ENCODE peak calls at places on chromosome X, in six cellular contexts. One of them, this sample, is unnamed.

GRCh38 chrX:145178268-145178667 is 69.0 kb upstream of the SPANXN1 start:
- DNase-seq in fibroblast of pulmonary artery: no peak
- DNase-seq in PC-9: no peak
- DNase-seq in Karpas-422: peak
- DNase-seq in NCI-H1092: no peak
- DNase-seq in stimulated activated CD4-positive, alpha-beta T cell treated with anti-CD3 and anti-CD28 coated beads, Interleukin-2, amount 100 ng/mL, for 48 hours: no peak
- DNase-seq in this sample: no peak

GRCh38 chrX:111164728-111165127 is 68.7 kb downstream of the PAK3 start:
- DNase-seq in fibroblast of pulmonary artery: peak
- DNase-seq in PC-9: no peak
- DNase-seq in Karpas-422: peak
- DNase-seq in NCI-H1092: no peak
- DNase-seq in stimulated activated CD4-positive, alpha-beta T cell treated with anti-CD3 and anti-CD28 coated beads, Interleukin-2, amount 100 ng/mL, for 48 hours: no peak
- DNase-seq in this sample: peak

GRCh38 chrX:9352683-9353430 is 112.0 kb upstream of the TBL1X start:
- DNase-seq in fibroblast of pulmonary artery: peak
- DNase-seq in PC-9: no peak
- DNase-seq in Karpas-422: peak
- DNase-seq in NCI-H1092: no peak
- DNase-seq in stimulated activated CD4-positive, alpha-beta T cell treated with anti-CD3 and anti-CD28 coated beads, Interleukin-2, amount 100 ng/mL, for 48 hours: no peak
- DNase-seq in this sample: peak

GRCh38 chrX:153953342-153953830 is 8.9 kb upstream of the RENBP start:
- DNase-seq in fibroblast of pulmonary artery: peak
- DNase-seq in PC-9: peak
- DNase-seq in Karpas-422: peak
- DNase-seq in NCI-H1092: peak
- DNase-seq in stimulated activated CD4-positive, alpha-beta T cell treated with anti-CD3 and anti-CD28 coated beads, Interleukin-2, amount 100 ng/mL, for 48 hours: peak
- DNase-seq in this sample: peak

GRCh38 chrX:19811807-19812604 is 75.4 kb downstream of the SH3KBP1 start:
- DNase-seq in fibroblast of pulmonary artery: peak
- DNase-seq in PC-9: no peak
- DNase-seq in Karpas-422: no peak
- DNase-seq in NCI-H1092: no peak
- DNase-seq in stimulated activated CD4-positive, alpha-beta T cell treated with anti-CD3 and anti-CD28 coated beads, Interleukin-2, amount 100 ng/mL, for 48 hours: no peak
- DNase-seq in this sample: peak

GRCh38 chrX:27996132-27996531 is 14.9 kb upstream of the DCAF8L1 start:
- DNase-seq in fibroblast of pulmonary artery: no peak
- DNase-seq in PC-9: no peak
- DNase-seq in Karpas-422: no peak
- DNase-seq in NCI-H1092: no peak
- DNase-seq in stimulated activated CD4-positive, alpha-beta T cell treated with anti-CD3 and anti-CD28 coated beads, Interleukin-2, amount 100 ng/mL, for 48 hours: no peak
- DNase-seq in this sample: no peak

GRCh38 chrX:74536142-74537010 is 78.0 kb downstream of the RLIM start:
- DNase-seq in fibroblast of pulmonary artery: peak
- DNase-seq in PC-9: no peak
- DNase-seq in Karpas-422: peak
- DNase-seq in NCI-H1092: peak
- DNase-seq in stimulated activated CD4-positive, alpha-beta T cell treated with anti-CD3 and anti-CD28 coated beads, Interleukin-2, amount 100 ng/mL, for 48 hours: no peak
- DNase-seq in this sample: peak

GRCh38 chrX:111282991-111283390 is 12.7 kb upstream of the CAPN6 start:
- DNase-seq in fibroblast of pulmonary artery: no peak
- DNase-seq in PC-9: no peak
- DNase-seq in Karpas-422: no peak
- DNase-seq in NCI-H1092: no peak
- DNase-seq in stimulated activated CD4-positive, alpha-beta T cell treated with anti-CD3 and anti-CD28 coated beads, Interleukin-2, amount 100 ng/mL, for 48 hours: no peak
- DNase-seq in this sample: no peak

GRCh38 chrX:20477836-20478532 is 211.3 kb upstream of the RPS6KA3 start:
- DNase-seq in fibroblast of pulmonary artery: no peak
- DNase-seq in PC-9: no peak
- DNase-seq in Karpas-422: no peak
- DNase-seq in NCI-H1092: peak
- DNase-seq in stimulated activated CD4-positive, alpha-beta T cell treated with anti-CD3 and anti-CD28 coated beads, Interleukin-2, amount 100 ng/mL, for 48 hours: no peak
- DNase-seq in this sample: no peak

GRCh38 chrX:153061732-153062131 is 5.5 kb downstream of the PNMA3 start:
- DNase-seq in fibroblast of pulmonary artery: peak
- DNase-seq in PC-9: no peak
- DNase-seq in Karpas-422: no peak
- DNase-seq in NCI-H1092: no peak
- DNase-seq in stimulated activated CD4-positive, alpha-beta T cell treated with anti-CD3 and anti-CD28 coated beads, Interleukin-2, amount 100 ng/mL, for 48 hours: no peak
- DNase-seq in this sample: peak

GRCh38 chrX:11409957-11410356 is 116.7 kb downstream of the AMELX start:
- DNase-seq in fibroblast of pulmonary artery: no peak
- DNase-seq in PC-9: no peak
- DNase-seq in Karpas-422: no peak
- DNase-seq in NCI-H1092: no peak
- DNase-seq in stimulated activated CD4-positive, alpha-beta T cell treated with anti-CD3 and anti-CD28 coated beads, Interleukin-2, amount 100 ng/mL, for 48 hours: no peak
- DNase-seq in this sample: no peak

GRCh38 chrX:120111611-120112010 is 4.1 kb downstream of the RHOXF1 start:
- DNase-seq in fibroblast of pulmonary artery: no peak
- DNase-seq in PC-9: no peak
- DNase-seq in Karpas-422: no peak
- DNase-seq in NCI-H1092: no peak
- DNase-seq in stimulated activated CD4-positive, alpha-beta T cell treated with anti-CD3 and anti-CD28 coated beads, Interleukin-2, amount 100 ng/mL, for 48 hours: no peak
- DNase-seq in this sample: peak